ENCODE peak calls at places on chromosomes 2 and 18, in five cellular contexts. Y is AG08395, G is GM10248, H is NCI-H345, A is left ventricle myocardium inferior. U is an unnamed sample.

GRCh38 chr2:232982926-232983668 is 30.0 kb downstream of the NGEF start:
- DNase-seq in G (no peak), A (no peak), H (no peak), Y (no peak), U (peak; percentile 13)

GRCh38 chr18:39057423-39058057 is 1491.9 kb upstream of the CELF4 start:
- DNase-seq in A (no peak), Y (no peak), G (no peak), H (no peak), U (no peak)

GRCh38 chr18:63758616-63759015 is 16.6 kb upstream of the SERPINB7 start:
- DNase-seq in G (no peak), Y (no peak), A (no peak), H (peak; percentile 52), U (no peak)

GRCh38 chr2:75375646-75376582 is 176.6 kb upstream of the TACR1 start:
- DNase-seq in A (no peak), G (no peak), H (peak; percentile 33), Y (peak; percentile 42), U (no peak)

GRCh38 chr18:48032876-48033769 is 102.7 kb upstream of the SMAD2 start:
- DNase-seq in G (no peak), H (no peak), Y (peak; percentile 64), A (no peak), U (no peak)

GRCh38 chr2:213188971-213189899 is 37.8 kb upstream of the IKZF2 start:
- DNase-seq in Y (peak; percentile 50), H (peak; percentile 38), A (no peak), G (no peak), U (no peak)

GRCh38 chr2:9243357-9243756 is 36.7 kb downstream of the ASAP2 start:
- DNase-seq in Y (no peak), A (no peak), G (no peak), H (no peak), U (no peak)

GRCh38 chr2:16400127-16400623 is 265.5 kb downstream of the CYRIA start:
- DNase-seq in G (no peak), H (no peak), A (peak; percentile 51), Y (no peak), U (peak; percentile 37)

GRCh38 chr18:62663731-62664336 is 51.5 kb upstream of the PHLPP1 start:
- DNase-seq in A (no peak), Y (peak; percentile 21), H (peak; percentile 17), G (peak; percentile 60), U (no peak)

GRCh38 chr2:9998916-9999654 is 44.3 kb upstream of the KLF11 start:
- DNase-seq in G (no peak), Y (no peak), H (no peak), A (no peak), U (no peak)

GRCh38 chr2:96161785-96162367 is 16.6 kb upstream of the DUSP2 start:
- DNase-seq in Y (no peak), G (no peak), H (no peak), A (no peak), U (no peak)

GRCh38 chr18:32441536-32441935 is 29.1 kb downstream of the GAREM1 start:
- DNase-seq in H (no peak), A (no peak), G (no peak), Y (no peak), U (no peak)

GRCh38 chr2:164061129-164061746 is 325.4 kb upstream of the FIGN start:
- DNase-seq in H (peak; percentile 26), Y (peak; percentile 35), A (no peak), G (peak; percentile 22), U (peak; percentile 22)

GRCh38 chr2:221204699-221205098 is 367.4 kb downstream of the EPHA4 start:
- DNase-seq in H (peak; percentile 37), Y (no peak), A (no peak), G (no peak), U (no peak)

GRCh38 chr2:14700753-14701152 is 68.2 kb downstream of the LRATD1 start:
- DNase-seq in G (no peak), Y (peak; percentile 38), A (no peak), H (no peak), U (no peak)

GRCh38 chr18:74064510-74064909 is 83.1 kb downstream of the FBXO15 start:
- DNase-seq in Y (no peak), G (no peak), A (no peak), H (no peak), U (no peak)

GRCh38 chr2:213150315-213150951 is 979 bp downstream of the IKZF2 start:
- DNase-seq in Y (no peak), G (no peak), A (peak; percentile 13), H (no peak), U (peak; percentile 48)

GRCh38 chr18:40431071-40431998 is 1523.7 kb upstream of the PIK3C3 start:
- DNase-seq in Y (no peak), G (no peak), H (no peak), A (no peak), U (no peak)

GRCh38 chr2:25098558-25099486 is 56.9 kb downstream of the EFR3B start:
- DNase-seq in Y (no peak), A (no peak), G (no peak), H (no peak), U (no peak)

GRCh38 chr18:22279741-22280452 is 110.5 kb downstream of the GATA6 start:
- DNase-seq in A (no peak), Y (peak; percentile 58), H (no peak), G (no peak), U (no peak)

GRCh38 chr2:99442837-99443236 is 47.0 kb downstream of the REV1 start:
- DNase-seq in H (no peak), Y (no peak), A (no peak), G (no peak), U (no peak)

GRCh38 chr18:40413160-40413559 is 1541.9 kb upstream of the PIK3C3 start:
- DNase-seq in A (no peak), Y (peak; percentile 42), H (peak; percentile 10), G (no peak), U (peak; percentile 24)

GRCh38 chr2:45643095-45643494 is 8.4 kb upstream of the PRKCE start:
- DNase-seq in H (no peak), G (no peak), Y (no peak), A (no peak), U (no peak)